ENCODE peak calls at places on chromosomes 6 and 20, in six cellular contexts. E is breast epithelium; J is amniotic stem cell; U is LHCN-M2; H is stimulated activated naive CD8-positive, alpha-beta T cell treated with anti-CD3 and anti-CD28 coated beads, Interleukin-15, Interleukin-2, amounts not matched to agents 100 U/mL and 50 U/mL, for 24 hours; F is AG20443. X is an unnamed sample.

GRCh38 chr6:41741625-41742490 is 5.3 kb downstream of the PGC start:
- DNase-seq in E (no peak), F (no peak), J (no peak), U (no peak), H (no peak), X (peak)

GRCh38 chr6:69570126-69570525 is 226.7 kb downstream of the LMBRD1 start:
- DNase-seq in U (peak), J (no peak), H (no peak), F (no peak), E (no peak), X (no peak)

GRCh38 chr20:15610700-15611277 is 962.5 kb downstream of the KIF16B start:
- DNase-seq in E (no peak), H (no peak), U (no peak), F (no peak), J (no peak), X (no peak)

GRCh38 chr20:49985617-49986016 is 2.8 kb downstream of the SNAI1 start:
- DNase-seq in F (no peak), J (no peak), U (no peak), E (no peak), H (no peak), X (no peak)

GRCh38 chr6:32825966-32826365 is 9.2 kb upstream of the HLA-DOB start:
- DNase-seq in U (peak), J (no peak), H (no peak), E (no peak), F (peak), X (peak)

GRCh38 chr6:12092762-12093161 is 80.7 kb downstream of the HIVEP1 start:
- DNase-seq in J (no peak), F (no peak), E (no peak), H (no peak), U (no peak), X (no peak)

GRCh38 chr20:10511507-10512231 is 76.6 kb downstream of the SLX4IP start:
- DNase-seq in F (peak), E (peak), U (peak), J (peak), H (peak), X (peak)

GRCh38 chr20:16530201-16530681 is 43.0 kb downstream of the KIF16B start:
- DNase-seq in F (no peak), H (no peak), E (no peak), J (no peak), U (peak), X (peak)

GRCh38 chr6:118894425-118895240 is 681 bp downstream of the ASF1A start:
- DNase-seq in J (no peak), U (peak), F (peak), H (peak), E (peak), X (peak)

GRCh38 chr6:37182736-37183590 is 13.0 kb downstream of the PIM1 start:
- DNase-seq in J (no peak), F (no peak), H (peak), U (no peak), E (no peak), X (no peak)

GRCh38 chr6:40611912-40612311 is 24.7 kb upstream of the LRFN2 start:
- DNase-seq in F (no peak), H (no peak), U (no peak), J (no peak), E (no peak), X (no peak)

GRCh38 chr6:34531580-34532201 is 24.4 kb downstream of the SPDEF start:
- DNase-seq in J (no peak), U (no peak), E (no peak), H (peak), F (no peak), X (no peak)

GRCh38 chr20:60851826-60852704 is 400.0 kb upstream of the CDH4 start:
- DNase-seq in J (no peak), E (no peak), H (peak), U (no peak), F (no peak), X (no peak)

GRCh38 chr20:19770375-19770774 is 12.3 kb downstream of the RIN2 start:
- DNase-seq in U (no peak), F (no peak), J (no peak), H (no peak), E (no peak), X (no peak)

GRCh38 chr6:27630727-27631613 is 158.1 kb upstream of the ZNF184 start:
- DNase-seq in F (peak), U (no peak), E (no peak), J (no peak), H (peak), X (peak)

GRCh38 chr6:99943846-99944245 is 50.2 kb downstream of the MCHR2 start:
- DNase-seq in E (no peak), H (no peak), F (no peak), U (no peak), J (no peak), X (no peak)

GRCh38 chr6:143745160-143746133 is 67.7 kb downstream of the PHACTR2 start:
- DNase-seq in J (no peak), H (no peak), F (peak), E (no peak), U (no peak), X (peak)

GRCh38 chr6:117078624-117079023 is 186.7 kb upstream of the VGLL2 start:
- DNase-seq in E (no peak), J (no peak), F (no peak), H (no peak), U (no peak), X (no peak)

GRCh38 chr20:32984196-32984595 is 20.0 kb downstream of the SUN5 start:
- DNase-seq in U (no peak), J (no peak), H (no peak), F (no peak), E (no peak), X (no peak)

GRCh38 chr20:49267327-49267726 is 10.5 kb downstream of the ZNFX1 start:
- DNase-seq in H (no peak), F (no peak), E (no peak), U (no peak), J (no peak), X (no peak)

GRCh38 chr6:119575721-119576120 is 226.2 kb upstream of the MAN1A1 start:
- DNase-seq in F (peak), U (peak), E (no peak), H (no peak), J (peak), X (no peak)

GRCh38 chr6:41942045-41942851 is 640 bp upstream of the CCND3 start:
- DNase-seq in H (no peak), E (no peak), J (peak), F (peak), U (no peak), X (peak)

GRCh38 chr6:135572051-135572450 is 74.5 kb upstream of the AHI1 start:
- DNase-seq in H (no peak), E (no peak), J (no peak), U (no peak), F (no peak), X (no peak)

GRCh38 chr6:39366875-39367618 is 44.5 kb upstream of the KCNK16 start:
- DNase-seq in H (no peak), F (no peak), J (no peak), E (no peak), U (no peak), X (no peak)

GRCh38 chr6:146097586-146097985 is 68.7 kb downstream of the GRM1 start:
- DNase-seq in E (no peak), U (no peak), F (no peak), H (no peak), J (no peak), X (no peak)

GRCh38 chr20:46060301-46060881 is 29.4 kb downstream of the NCOA5 start:
- DNase-seq in U (no peak), H (no peak), F (no peak), E (no peak), J (no peak), X (no peak)

GRCh38 chr6:83847179-83847578 is 6.0 kb upstream of the RIPPLY2 start:
- DNase-seq in F (no peak), H (no peak), E (no peak), J (no peak), U (no peak), X (peak)

GRCh38 chr6:5638666-5639065 is 368.1 kb downstream of the NRN1 start:
- DNase-seq in J (no peak), F (no peak), H (no peak), U (no peak), E (no peak), X (no peak)

GRCh38 chr20:51350941-51351631 is 191.4 kb downstream of the NFATC2 start:
- DNase-seq in H (no peak), U (peak), F (peak), E (no peak), J (peak), X (no peak)

GRCh38 chr6:42937548-42938427 is 8.5 kb downstream of the CNPY3 start:
- DNase-seq in E (no peak), U (no peak), F (no peak), J (no peak), H (no peak), X (no peak)

GRCh38 chr20:35953411-35954199 is 697 bp downstream of the SCAND1 start:
- DNase-seq in F (peak), H (peak), U (peak), E (peak), J (no peak), X (peak)

GRCh38 chr6:54308677-54309315 is 555 bp downstream of the TINAG start:
- DNase-seq in F (no peak), U (no peak), E (no peak), H (no peak), J (no peak), X (no peak)

GRCh38 chr20:5077761-5078387 is 41.9 kb downstream of the PCNA start:
- DNase-seq in J (no peak), E (no peak), H (no peak), U (no peak), F (no peak), X (peak)

GRCh38 chr20:51767867-51768758 is at the start of gene ATP9A:
- DNase-seq in H (peak), E (no peak), U (no peak), F (peak), J (no peak), X (peak)

GRCh38 chr6:48078092-48078491 is 32.9 kb downstream of the PTCHD4 start:
- DNase-seq in J (no peak), U (peak), H (no peak), E (no peak), F (no peak), X (peak)

GRCh38 chr6:8065519-8065911 is 1.3 kb upstream of the BLOC1S5 start:
- DNase-seq in E (no peak), F (no peak), U (no peak), J (no peak), H (peak), X (no peak)

GRCh38 chr6:146928503-146928902 is 275.7 kb upstream of the STXBP5 start:
- DNase-seq in J (no peak), F (no peak), H (no peak), U (no peak), E (no peak), X (no peak)